ENCODE peak calls at places on chromosomes 7 and 10, in six cellular contexts. B, J, N, M, Y and P are unnamed samples.

GRCh38 chr7:79923953-79924352 is 210.7 kb upstream of the GNAI1 start:
- DNase-seq in N (no peak), J (no peak), B (no peak), M (no peak), Y (no peak), P (no peak)

GRCh38 chr7:93651603-93652159 is 77.2 kb upstream of the CALCR start:
- DNase-seq in N (no peak), B (no peak), Y (no peak), J (no peak), M (no peak), P (no peak)

GRCh38 chr7:92404170-92404614 is 43.1 kb upstream of the GATAD1 start:
- DNase-seq in N (no peak), B (no peak), M (no peak), Y (no peak), J (no peak), P (no peak)

GRCh38 chr7:12629816-12630614 is 57.4 kb upstream of the ARL4A start:
- DNase-seq in N (no peak), M (no peak), B (no peak), J (no peak), Y (no peak), P (no peak)

GRCh38 chr7:17236603-17237002 is 61.8 kb upstream of the AHR start:
- DNase-seq in N (peak; percentile 38), B (no peak), J (no peak), M (no peak), Y (no peak), P (no peak)

GRCh38 chr10:123687758-123688157 is 21.6 kb downstream of the GPR26 start:
- DNase-seq in B (peak; percentile 37), M (no peak), J (no peak), N (no peak), Y (no peak), P (no peak)

GRCh38 chr7:104758504-104758903 is 255.5 kb upstream of the KMT2E start:
- DNase-seq in B (no peak), J (no peak), Y (no peak), N (no peak), M (no peak), P (no peak)

GRCh38 chr7:74514131-74514591 is 60.5 kb downstream of the GTF2IRD1 start:
- DNase-seq in M (no peak), J (no peak), Y (no peak), B (no peak), N (no peak), P (no peak)

GRCh38 chr10:60974463-60975149 is 30.6 kb upstream of the RHOBTB1 start:
- DNase-seq in Y (no peak), B (no peak), J (no peak), N (peak; percentile 56), M (no peak), P (no peak)
- H3K4me1 ChIP-seq in Y (no peaks in the 10 kb centered on the region), B (no peaks in the 10 kb centered on the region), J (no peaks in the 10 kb centered on the region), N (peaks cover 17% of the 10 kb centered on the region), M (no peaks in the 10 kb centered on the region), P (no peaks in the 10 kb centered on the region)

DNA sequence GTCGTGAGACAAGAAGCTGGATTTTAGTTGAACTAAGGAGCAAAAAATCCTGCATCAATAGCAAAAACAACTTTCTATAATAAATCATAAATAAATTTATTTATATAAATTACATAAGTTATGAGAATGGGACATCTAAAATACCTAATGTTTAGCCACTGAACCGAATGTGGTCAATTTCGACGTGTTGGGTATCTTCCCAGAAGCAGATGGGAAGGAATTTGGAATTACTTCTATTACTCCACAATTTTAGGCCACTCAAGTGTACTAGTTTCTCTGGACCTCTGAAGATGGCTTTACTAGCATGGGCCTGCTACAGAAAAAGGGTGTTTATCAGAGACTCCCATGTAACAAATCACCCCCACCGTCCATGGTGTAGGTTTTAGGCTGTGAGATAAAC is 172.0 kb downstream of the PRPF18 start:
- DNase-seq in B (no peak), Y (no peak), N (peak; percentile 50), M (no peak), J (no peak), P (no peak)
- H3K27ac ChIP-seq in B (no peak overlapping the region), Y (no peak overlapping the region), N (peak overlapping the region; percentile 76), M (no peak overlapping the region), J (no peak overlapping the region), P (no peak overlapping the region)

DNA sequence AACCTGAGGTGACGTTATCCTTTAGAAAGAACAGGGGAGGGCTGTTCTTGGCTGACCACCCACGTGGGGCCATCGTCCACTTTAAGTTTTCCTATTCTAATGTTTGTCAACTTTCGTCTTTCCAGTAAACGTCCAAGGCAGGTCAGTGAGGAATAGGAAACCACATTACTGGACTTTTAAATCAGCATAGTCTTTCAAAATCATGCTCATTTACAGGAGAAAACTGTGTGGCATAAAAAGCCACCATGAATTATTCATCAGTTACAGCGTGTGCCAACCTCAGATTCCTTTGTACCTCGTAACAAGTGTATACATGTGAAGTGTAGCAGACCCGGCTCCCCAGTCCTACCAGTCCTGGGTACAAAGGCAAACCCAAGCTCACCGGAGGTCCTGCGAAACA is 25.1 kb upstream of the ABLIM1 start:
- DNase-seq in Y (no peak), M (no peak), N (peak; percentile 49), J (no peak), B (no peak), P (no peak)
- H3K4me1 ChIP-seq in Y (no peaks in the 10 kb centered on the region), M (no peaks in the 10 kb centered on the region), N (peaks cover 43% of the 10 kb centered on the region), J (peaks cover 2% of the 10 kb centered on the region), B (peaks cover 33% of the 10 kb centered on the region), P (no peaks in the 10 kb centered on the region)

DNA sequence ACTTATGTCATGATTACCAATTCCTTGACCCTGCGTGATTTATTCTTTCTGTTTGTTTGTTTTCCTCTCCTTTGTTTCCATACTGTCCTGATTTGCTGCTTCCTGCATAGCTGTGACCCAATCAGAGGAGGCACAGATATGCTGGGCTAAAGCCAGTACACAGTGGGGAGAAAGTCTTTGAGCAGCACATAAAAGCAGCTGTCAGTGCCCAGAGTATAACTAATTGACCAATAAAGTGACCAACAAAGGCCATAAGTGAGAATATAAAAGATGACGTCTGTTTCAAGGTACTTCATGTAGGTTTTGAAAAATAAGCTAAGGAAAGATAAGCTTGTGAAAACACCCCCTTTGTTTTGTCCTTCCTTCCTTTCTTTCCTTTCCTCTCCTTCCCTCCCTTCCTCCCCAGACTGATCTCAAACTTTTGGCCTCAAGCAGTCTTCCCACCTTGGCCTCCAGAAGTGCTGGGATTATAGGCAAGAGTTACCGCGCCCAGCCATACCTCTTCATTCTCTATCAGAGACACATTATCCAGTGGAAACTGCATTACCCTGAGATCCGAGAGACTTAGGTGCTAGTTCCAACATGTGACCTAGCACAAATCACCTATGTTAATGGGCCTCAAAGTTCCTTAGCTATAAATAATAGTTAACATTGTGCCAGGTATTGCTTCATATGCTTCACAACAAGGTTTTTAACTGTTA is 17.0 kb downstream of the BCAP29 start:
- DNase-seq in M (no peak), B (no peak), J (no peak), N (no peak), Y (no peak), P (no peak)
- H3K27ac ChIP-seq in M (no peak overlapping the region), B (peak overlapping the region; percentile 63), J (no peak overlapping the region), N (no peak overlapping the region), Y (no peak overlapping the region), P (no peak overlapping the region)

DNA sequence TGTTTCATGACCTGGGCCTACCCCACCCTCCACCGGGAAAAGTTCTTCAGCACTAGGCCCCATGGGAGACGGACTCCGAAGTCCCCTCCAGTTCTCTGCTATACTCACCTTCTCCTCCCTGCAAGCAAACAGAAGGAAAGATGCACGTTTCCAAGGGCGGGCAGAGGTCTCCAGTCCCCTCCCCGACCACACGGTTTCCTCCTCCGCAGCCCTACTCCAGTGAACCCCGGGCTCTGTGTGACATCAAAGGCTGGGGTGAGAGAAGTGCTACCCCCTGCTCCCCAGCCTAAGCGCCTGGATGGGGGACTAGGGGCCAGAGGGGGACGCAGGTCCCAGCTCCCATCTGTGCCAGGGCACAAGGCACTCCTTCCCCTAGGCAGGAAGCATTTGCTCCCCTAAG is 52.9 kb downstream of the ASB13 start:
- DNase-seq in M (no peak), J (no peak), Y (no peak), B (no peak), N (no peak), P (no peak)
- H3K4me1 ChIP-seq in M (no peaks in the 10 kb centered on the region), J (peaks cover 24% of the 10 kb centered on the region), Y (no peaks in the 10 kb centered on the region), B (peaks cover 92% of the 10 kb centered on the region), N (peaks cover 14% of the 10 kb centered on the region), P (no peaks in the 10 kb centered on the region)